ENCODE peak calls at places on chromosomes 2 and 18, in four cellular contexts. One of them, this sample, is unnamed.

GRCh38 chr2:133434962-133435668 is 133.1 kb downstream of the NCKAP5 start:
- DNase-seq in NCI-H1436 treated with DMSO at 0.1 percent for 48 hours: no peak
- DNase-seq in T follicular helper cell: no peak
- DNase-seq in AG04450: peak
- DNase-seq in this sample: no peak

GRCh38 chr2:231182500-231182899 is 15.9 kb upstream of the ARMC9 start:
- DNase-seq in AG04450: no peak
- DNase-seq in T follicular helper cell: no peak
- DNase-seq in NCI-H1436 treated with DMSO at 0.1 percent for 48 hours: no peak
- DNase-seq in this sample: no peak

GRCh38 chr18:79742076-79742475 is 55.7 kb upstream of the KCNG2 start:
- DNase-seq in NCI-H1436 treated with DMSO at 0.1 percent for 48 hours: no peak
- DNase-seq in T follicular helper cell: no peak
- DNase-seq in AG04450: no peak
- DNase-seq in this sample: no peak

GRCh38 chr2:232955856-232956255 is 57.2 kb downstream of the NGEF start:
- DNase-seq in AG04450: no peak
- DNase-seq in T follicular helper cell: no peak
- DNase-seq in NCI-H1436 treated with DMSO at 0.1 percent for 48 hours: no peak
- DNase-seq in this sample: no peak

GRCh38 chr2:195009202-195009601 is 647.8 kb upstream of the SLC39A10 start:
- DNase-seq in AG04450: no peak
- DNase-seq in T follicular helper cell: no peak
- DNase-seq in NCI-H1436 treated with DMSO at 0.1 percent for 48 hours: no peak
- DNase-seq in this sample: no peak

GRCh38 chr2:219713110-219713509 is 85.7 kb downstream of the SLC4A3 start:
- DNase-seq in NCI-H1436 treated with DMSO at 0.1 percent for 48 hours: no peak
- DNase-seq in T follicular helper cell: no peak
- DNase-seq in AG04450: no peak
- DNase-seq in this sample: no peak

GRCh38 chr18:63070750-63071502 is 248.6 kb downstream of the BCL2 start:
- DNase-seq in T follicular helper cell: no peak
- DNase-seq in NCI-H1436 treated with DMSO at 0.1 percent for 48 hours: no peak
- DNase-seq in AG04450: no peak
- DNase-seq in this sample: no peak

GRCh38 chr18:54690198-54690597 is 99.2 kb downstream of the DYNAP start:
- DNase-seq in NCI-H1436 treated with DMSO at 0.1 percent for 48 hours: no peak
- DNase-seq in T follicular helper cell: no peak
- DNase-seq in AG04450: no peak
- DNase-seq in this sample: no peak

GRCh38 chr18:48948112-48949050 is 2.4 kb downstream of the SMAD7 start:
- DNase-seq in T follicular helper cell: no peak
- DNase-seq in NCI-H1436 treated with DMSO at 0.1 percent for 48 hours: no peak
- DNase-seq in AG04450: no peak
- DNase-seq in this sample: no peak